ENCODE peak calls at places on chromosomes 7 and 10, in five cellular contexts. D is A549, T is IMR-90, J is AG04450, F is PC-3. Q is an unnamed sample.

GRCh38 chr10:131681122-131681521 is 219.7 kb upstream of the PPP2R2D start:
- DNase-seq in D (no peak), T (no peak), J (no peak), F (no peak), Q (no peak)

GRCh38 chr10:132200344-132201110 is 13.8 kb downstream of the DPYSL4 start:
- DNase-seq in D (no peak), T (no peak), J (no peak), F (no peak), Q (no peak)

GRCh38 chr7:57425239-57425944 is 24.6 kb upstream of the ZNF716 start:
- DNase-seq in D (no peak), T (no peak), J (no peak), F (no peak), Q (no peak)

GRCh38 chr10:29908977-29909376 is 150.4 kb downstream of the JCAD start:
- DNase-seq in D (no peak), T (no peak), J (no peak), F (no peak), Q (no peak)

GRCh38 chr10:132611986-132612385 is 74.4 kb downstream of the INPP5A start:
- DNase-seq in D (no peak), T (no peak), J (no peak), F (no peak), Q (no peak)

GRCh38 chr10:120456626-120457430 is at the start of gene PLPP4:
- DNase-seq in D (no peak), T (no peak), J (no peak), F (peak), Q (peak)

GRCh38 chr10:79184141-79184625 is 115.4 kb downstream of the ZMIZ1 start:
- DNase-seq in D (peak), T (peak), J (no peak), F (peak), Q (no peak)

GRCh38 chr7:136925049-136925448 is 56.6 kb downstream of the CHRM2 start:
- DNase-seq in D (no peak), T (peak), J (no peak), F (no peak), Q (no peak)

GRCh38 chr7:101166909-101167644 is 1.7 kb upstream of the VGF start:
- DNase-seq in D (no peak), T (peak), J (no peak), F (no peak), Q (no peak)

GRCh38 chr7:13106513-13106912 is 419.1 kb downstream of the ARL4A start:
- DNase-seq in D (no peak), T (no peak), J (no peak), F (no peak), Q (no peak)

GRCh38 chr10:73774637-73775036 is 7.2 kb upstream of the CHCHD1 start:
- DNase-seq in D (peak), T (peak), J (no peak), F (peak), Q (no peak)

GRCh38 chr7:43791-44540 is 148.4 kb upstream of the FAM20C start:
- DNase-seq in D (no peak), T (no peak), J (no peak), F (no peak), Q (no peak)

GRCh38 chr10:124917168-124917938 is 24.6 kb upstream of the ZRANB1 start:
- DNase-seq in D (peak), T (peak), J (no peak), F (peak), Q (peak)

GRCh38 chr7:69598487-69599148 is 343 bp downstream of the AUTS2 start:
- DNase-seq in D (no peak), T (no peak), J (no peak), F (no peak), Q (no peak)

GRCh38 chr7:69597278-69598076 is 798 bp upstream of the AUTS2 start:
- DNase-seq in D (peak), T (no peak), J (no peak), F (no peak), Q (peak)

GRCh38 chr7:69598081-69598486 is at the start of gene AUTS2:
- DNase-seq in D (peak), T (peak), J (peak), F (peak), Q (peak)

GRCh38 chr7:69599879-69600764 is 1.8 kb downstream of the AUTS2 start:
- DNase-seq in D (peak), T (no peak), J (no peak), F (no peak), Q (no peak)

DNA sequence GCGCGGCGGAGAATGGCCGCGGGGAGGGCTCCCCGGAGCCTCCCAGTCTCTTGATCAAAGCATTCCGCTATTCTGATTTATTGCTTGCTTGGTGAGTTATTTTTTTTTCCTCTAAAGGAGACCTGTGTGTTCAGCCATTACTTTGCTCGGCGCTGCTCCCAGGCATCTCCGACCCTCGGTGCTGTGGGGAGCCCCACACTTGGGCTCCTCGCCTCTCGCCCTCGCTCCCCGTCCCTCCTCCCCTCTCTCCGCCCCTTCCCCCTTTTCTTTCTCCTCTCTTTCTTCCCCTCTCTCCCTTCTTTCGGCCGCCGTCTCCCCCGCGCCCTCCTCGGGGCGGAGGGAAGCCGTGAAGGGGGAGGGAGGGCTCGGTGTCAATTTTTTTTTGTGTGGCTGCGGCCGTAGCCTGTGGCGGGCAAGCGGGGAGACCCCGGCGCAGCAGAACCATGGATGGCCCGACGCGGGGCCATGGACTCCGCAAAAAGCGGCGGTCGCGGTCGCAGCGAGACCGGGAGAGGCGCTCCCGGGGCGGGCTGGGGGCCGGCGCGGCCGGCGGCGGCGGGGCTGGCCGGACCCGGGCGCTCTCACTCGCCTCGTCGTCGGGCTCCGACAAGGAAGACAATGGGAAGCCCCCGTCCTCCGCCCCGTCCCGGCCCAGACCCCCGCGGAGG is 1.1 kb downstream of the AUTS2 start:
- DNase-seq in D (peak), T (no peak), J (no peak), F (no peak), Q (no peak)
- H3K27ac ChIP-seq in D (peak), T (no peak), J (no peak), F (no peak), Q (peak)

DNA sequence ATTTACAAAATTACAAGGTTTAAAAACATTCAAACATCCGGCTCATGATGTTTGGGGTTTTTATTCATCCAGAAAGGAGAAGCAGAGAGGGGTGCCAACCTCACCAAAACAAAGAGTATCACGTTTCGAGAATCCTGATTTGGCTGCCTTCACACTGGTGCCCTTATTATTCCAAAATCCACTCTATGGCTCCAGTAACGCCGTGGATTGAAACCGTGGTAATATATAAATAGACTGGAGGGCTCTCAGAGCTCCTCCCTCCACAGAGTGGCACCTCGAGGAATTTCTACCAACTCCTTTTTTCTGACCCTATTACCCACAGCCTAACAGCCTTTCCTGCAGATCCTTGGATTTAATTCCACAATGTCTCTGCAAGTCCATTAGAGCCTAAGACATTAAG is 353.6 kb downstream of the CRPPA start:
- DNase-seq in D (no peak), T (no peak), J (no peak), F (no peak), Q (no peak)
- H3K4me3 ChIP-seq in D (no peak), T (no peak), J (no peak), F (no peak), Q (no peak)

DNA sequence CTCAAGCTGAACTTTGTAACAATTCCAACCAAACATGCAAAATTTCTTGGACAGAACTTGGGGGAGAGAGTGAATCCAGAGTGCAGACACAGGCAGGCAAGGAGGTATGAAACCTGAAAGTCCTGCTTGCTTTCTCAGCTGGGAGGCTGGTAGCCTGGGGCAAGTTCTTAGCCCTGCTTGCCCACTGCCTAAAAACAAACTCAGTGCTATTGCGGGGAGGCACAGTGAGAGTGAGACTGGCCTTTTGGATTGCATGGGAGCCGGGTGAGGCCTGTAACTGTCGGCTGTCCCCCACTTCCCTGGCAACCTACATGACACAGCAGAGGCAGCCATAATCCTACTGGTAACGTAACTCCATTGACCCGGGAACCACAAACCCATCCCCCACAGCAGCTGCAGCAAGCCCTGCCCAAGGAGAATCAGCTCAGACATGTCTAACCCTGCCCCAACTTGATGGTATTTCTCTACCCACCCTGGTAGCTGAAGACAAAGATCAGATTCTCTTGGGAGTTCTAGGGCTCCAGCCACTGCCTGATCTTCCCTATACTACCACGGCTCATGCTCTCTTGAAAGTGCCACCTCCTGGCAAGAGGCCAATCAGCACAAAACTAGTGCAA is 663.6 kb downstream of the GRM8 start:
- DNase-seq in D (no peak), T (no peak), J (no peak), F (no peak), Q (no peak)
- H3K27ac ChIP-seq in D (no peak), T (no peak), J (no peak), F (no peak), Q (no peak)

GRCh38 chr7:29189743-29190201 is 4.8 kb upstream of the CHN2 start:
- DNase-seq in D (peak), T (no peak), J (no peak), F (peak), Q (peak)
- H3K4me3 ChIP-seq in D (no peak), T (no peak), J (no peak), F (peak), Q (no peak)

DNA sequence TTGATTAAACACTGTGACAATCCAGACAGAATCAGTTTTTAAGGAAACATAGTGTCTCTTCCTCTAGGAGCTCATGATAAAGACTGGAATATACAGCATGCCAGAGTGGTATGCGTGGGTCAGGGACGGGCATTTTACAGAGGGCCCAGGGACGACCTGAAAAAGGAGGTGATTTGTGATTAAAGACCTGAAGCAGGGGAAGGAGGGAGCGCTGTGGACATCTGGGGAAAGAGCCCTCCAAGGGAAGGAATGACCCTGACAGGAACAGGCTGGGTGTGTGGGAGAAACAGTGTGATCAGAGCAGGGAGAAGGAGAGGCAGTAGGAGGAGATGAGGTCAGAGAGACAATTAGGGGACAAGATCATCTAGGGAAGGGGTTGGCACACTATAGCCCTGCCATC is 3.4 kb upstream of the RASSF4 start:
- DNase-seq in D (no peak), T (no peak), J (no peak), F (no peak), Q (no peak)
- H3K27ac ChIP-seq in D (no peak), T (no peak), J (no peak), F (no peak), Q (no peak)

GRCh38 chr7:120400806-120401455 is 128.0 kb downstream of the KCND2 start:
- DNase-seq in D (no peak), T (no peak), J (no peak), F (no peak), Q (no peak)

GRCh38 chr7:120402801-120403200 is 129.8 kb downstream of the KCND2 start:
- DNase-seq in D (no peak), T (peak), J (no peak), F (peak), Q (no peak)

GRCh38 chr7:120405652-120406051 is 132.7 kb downstream of the KCND2 start:
- DNase-seq in D (no peak), T (no peak), J (no peak), F (no peak), Q (no peak)

GRCh38 chr7:120404042-120404441 is 131.1 kb downstream of the KCND2 start:
- DNase-seq in D (no peak), T (no peak), J (no peak), F (peak), Q (no peak)

GRCh38 chr7:120402368-120402767 is 129.4 kb downstream of the KCND2 start:
- DNase-seq in D (no peak), T (peak), J (no peak), F (peak), Q (no peak)
- H3K4me3 ChIP-seq in D (no peak), T (no peak), J (no peak), F (peak), Q (no peak)

DNA sequence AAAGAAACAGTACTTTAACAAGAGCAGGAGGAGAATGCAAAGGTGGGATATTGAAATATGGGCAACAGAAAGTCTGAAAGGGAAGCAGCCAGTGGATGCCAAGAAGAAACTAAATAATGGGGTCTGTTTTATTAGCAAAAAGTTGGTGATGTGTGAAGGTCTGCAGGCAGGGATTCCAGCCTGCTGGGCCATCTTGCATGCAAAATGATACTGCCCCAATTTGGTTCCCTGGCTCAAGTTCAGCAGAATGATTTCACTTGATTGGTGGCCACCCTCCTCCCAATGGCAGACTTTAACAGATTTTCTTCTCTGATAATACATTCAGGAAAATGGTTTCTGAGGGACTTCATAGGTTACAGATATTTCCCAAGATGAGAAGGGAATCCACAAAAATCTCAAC is 32.5 kb upstream of the ADD3 start:
- DNase-seq in D (no peak), T (no peak), J (no peak), F (no peak), Q (no peak)
- H3K27ac ChIP-seq in D (peak), T (no peak), J (no peak), F (no peak), Q (no peak)

GRCh38 chr7:19144661-19145428 is at the start of gene FERD3L:
- DNase-seq in D (no peak), T (no peak), J (no peak), F (no peak), Q (peak)
- H3K4me3 ChIP-seq in D (no peak), T (no peak), J (no peak), F (no peak), Q (no peak)

DNA sequence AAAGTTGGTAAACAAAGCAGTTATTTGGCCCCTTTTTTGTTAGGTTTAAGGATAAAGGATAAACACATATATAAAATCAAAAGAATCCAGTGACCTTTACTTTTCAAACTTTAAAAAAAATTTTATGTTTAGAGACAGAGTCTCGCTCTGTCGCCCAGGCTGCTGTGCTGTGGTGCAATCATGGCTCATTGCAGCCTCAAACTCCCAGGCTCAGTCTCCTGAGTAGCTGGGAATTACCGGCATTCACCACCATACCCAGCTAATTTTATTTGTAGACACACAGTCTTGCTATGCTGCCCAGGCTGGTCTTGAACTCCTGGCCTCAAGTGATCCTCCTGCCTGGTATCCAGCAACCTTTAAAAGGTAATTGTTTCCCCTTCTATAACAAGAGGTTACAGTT is 31.3 kb downstream of the GNA12 start:
- DNase-seq in D (no peak), T (no peak), J (no peak), F (no peak), Q (no peak)
- H3K27ac ChIP-seq in D (peak), T (peak), J (no peak), F (no peak), Q (no peak)